ENCODE peak calls at places on chromosome 15, in nine cellular contexts. Z is NB4, S is EL, O is left cardiac atrium, X is GM13977, J is activated T-helper 1 cell treated with Interleukin-2 at 50 U/mL for 16 hours, T is glutamatergic neuron, B is iris pigment epithelial cell, F is astrocyte of the spinal cord. G is an unnamed sample.

GRCh38 chr15:80127911-80128310 is 24.9 kb upstream of the FAH start:
- DNase-seq in T (no peak), X (no peak), J (no peak), O (no peak), S (no peak), B (peak), F (no peak), Z (no peak), G (no peak)

GRCh38 chr15:63950911-63951481 is 95.3 kb downstream of the DAPK2 start:
- DNase-seq in O (no peak), J (no peak), T (no peak), S (peak), F (peak), X (no peak), B (peak), Z (no peak), G (no peak)

GRCh38 chr15:96314508-96314907 is 16.0 kb upstream of the NR2F2 start:
- DNase-seq in F (no peak), X (no peak), T (no peak), Z (no peak), J (no peak), O (no peak), S (no peak), B (no peak), G (no peak)

GRCh38 chr15:99961011-99961441 is 227.8 kb upstream of the LYSMD4 start:
- DNase-seq in J (no peak), T (no peak), X (peak), S (no peak), O (peak), Z (peak), F (peak), B (peak), G (peak)

GRCh38 chr15:62782100-62782791 is 260.3 kb upstream of the TPM1 start:
- DNase-seq in B (peak), F (peak), O (peak), S (peak), J (no peak), X (peak), T (peak), Z (peak), G (peak)

GRCh38 chr15:78709263-78709882 is 68.4 kb upstream of the CHRNB4 start:
- DNase-seq in F (peak), O (peak), J (peak), T (peak), B (no peak), S (peak), X (peak), Z (peak), G (peak)

GRCh38 chr15:71559098-71559497 is 251.3 kb upstream of the NR2E3 start:
- DNase-seq in X (no peak), S (peak), Z (no peak), O (no peak), F (peak), J (no peak), T (no peak), B (peak), G (no peak)

GRCh38 chr15:95032181-95032580 is 800.8 kb downstream of the MCTP2 start:
- DNase-seq in T (no peak), B (peak), J (no peak), X (no peak), O (no peak), Z (no peak), S (peak), F (peak), G (no peak)

GRCh38 chr15:77825143-77825542 is 192.4 kb upstream of the LINGO1 start:
- DNase-seq in T (no peak), B (no peak), F (no peak), J (no peak), O (no peak), X (no peak), S (no peak), Z (no peak), G (no peak)

GRCh38 chr15:45203182-45203581 is 15.4 kb upstream of the SHF start:
- DNase-seq in O (peak), X (no peak), F (no peak), B (no peak), T (no peak), Z (no peak), S (no peak), J (no peak), G (no peak)

GRCh38 chr15:99992611-99993231 is 259.5 kb upstream of the LYSMD4 start:
- DNase-seq in O (no peak), B (no peak), Z (no peak), F (no peak), J (no peak), T (no peak), S (no peak), X (no peak), G (no peak)

GRCh38 chr15:29196306-29196705 is 73.3 kb downstream of the NSMCE3 start:
- DNase-seq in J (no peak), X (no peak), O (no peak), B (no peak), Z (no peak), F (no peak), T (peak), S (no peak), G (no peak)

GRCh38 chr15:63481105-63481810 is 23.1 kb upstream of the USP3 start:
- DNase-seq in O (no peak), T (no peak), F (no peak), B (no peak), X (no peak), S (peak), J (no peak), Z (no peak), G (no peak)

GRCh38 chr15:62348528-62349087 is 183.5 kb upstream of the C2CD4B start:
- DNase-seq in T (no peak), S (no peak), O (no peak), Z (no peak), F (no peak), B (no peak), J (no peak), X (no peak), G (no peak)

GRCh38 chr15:67715166-67715565 is 110.1 kb upstream of the SKOR1 start:
- DNase-seq in Z (no peak), F (no peak), X (no peak), S (no peak), B (no peak), T (no peak), O (no peak), J (no peak), G (no peak)

GRCh38 chr15:25684521-25685215 is 178.5 kb downstream of the ATP10A start:
- DNase-seq in J (no peak), O (peak), F (peak), X (no peak), B (peak), T (no peak), S (peak), Z (no peak), G (no peak)

GRCh38 chr15:96027501-96027900 is 303.0 kb upstream of the NR2F2 start:
- DNase-seq in X (no peak), F (no peak), T (no peak), Z (no peak), S (no peak), O (no peak), J (no peak), B (no peak), G (no peak)

GRCh38 chr15:31452595-31453557 is 126.2 kb downstream of the KLF13 start:
- DNase-seq in X (no peak), T (no peak), Z (no peak), O (no peak), F (no peak), S (no peak), J (no peak), B (no peak), G (no peak)

GRCh38 chr15:61564785-61565184 is 335.7 kb upstream of the RORA start:
- DNase-seq in B (no peak), X (no peak), S (no peak), Z (no peak), O (no peak), T (no peak), J (no peak), F (no peak), G (no peak)

GRCh38 chr15:90388462-90389182 is 580 bp downstream of the IQGAP1 start:
- DNase-seq in O (peak), X (peak), B (peak), T (peak), Z (peak), S (peak), J (peak), F (peak), G (peak)

GRCh38 chr15:83753872-83754493 is 100.1 kb downstream of the ADAMTSL3 start:
- DNase-seq in B (no peak), F (no peak), X (no peak), T (no peak), O (no peak), S (no peak), Z (no peak), J (no peak), G (no peak)

GRCh38 chr15:79084308-79084968 is 6.1 kb downstream of the RASGRF1 start:
- DNase-seq in T (no peak), O (no peak), F (no peak), J (no peak), X (no peak), Z (no peak), B (no peak), S (no peak), G (no peak)